ENCODE peak calls at places on chromosomes 6 and 20, in nine cellular contexts. A is K562; I is CD4-positive, alpha-beta T cell; B is astrocyte of the spinal cord; T is Calu3; D is type B pancreatic cell; O is uterus; R is hepatocyte; M is bronchial epithelial cell. C is an unnamed sample.

GRCh38 chr6:158870418-158870957 is 51.3 kb upstream of the EZR start:
- DNase-seq in M (no peak), D (no peak), B (no peak), A (no peak), I (peak; percentile 51), R (no peak), T (no peak), O (no peak), C (no peak)

GRCh38 chr20:32387262-32387661 is 29.1 kb downstream of the ASXL1 start:
- DNase-seq in A (no peak), B (peak; percentile 20), O (no peak), M (no peak), R (no peak), I (no peak), D (no peak), T (no peak), C (no peak)

GRCh38 chr20:10639762-10640556 is 33.8 kb downstream of the JAG1 start:
- DNase-seq in B (no peak), M (no peak), A (no peak), I (no peak), O (no peak), R (no peak), T (no peak), D (no peak), C (no peak)

GRCh38 chr6:167047554-167047953 is 48.4 kb downstream of the CEP43 start:
- DNase-seq in D (no peak), O (no peak), B (no peak), R (no peak), I (peak; percentile 47), T (no peak), M (no peak), A (no peak), C (no peak)

GRCh38 chr6:82924799-82925535 is 140.7 kb downstream of the UBE3D start:
- DNase-seq in O (no peak), A (no peak), R (no peak), I (no peak), M (peak; percentile 79), D (no peak), T (no peak), B (no peak), C (no peak)

GRCh38 chr6:6366778-6367177 is 46.3 kb upstream of the F13A1 start:
- DNase-seq in D (no peak), I (no peak), A (no peak), T (no peak), B (no peak), M (no peak), R (no peak), O (no peak), C (no peak)

GRCh38 chr20:63702036-63702665 is 5.6 kb downstream of the ARFRP1 start:
- DNase-seq in O (no peak), I (no peak), T (no peak), M (no peak), D (no peak), R (no peak), A (peak; percentile 2), B (no peak), C (no peak)

GRCh38 chr6:163745566-163746400 is 331.3 kb downstream of the QKI start:
- DNase-seq in M (peak; percentile 95), D (no peak), R (peak; percentile 81), A (peak; percentile 35), O (no peak), I (no peak), T (no peak), B (peak; percentile 84), C (peak; percentile 69)

GRCh38 chr6:25717856-25718740 is 36.4 kb upstream of the SLC17A4 start:
- DNase-seq in A (peak; percentile 35), O (no peak), M (peak; percentile 32), D (no peak), B (peak; percentile 37), R (peak; percentile 64), I (no peak), T (peak; percentile 59), C (no peak)

GRCh38 chr6:136791296-136792065 is 796 bp downstream of the MAP3K5 start:
- DNase-seq in A (peak; percentile 48), R (peak; percentile 71), I (peak; percentile 45), M (peak; percentile 44), B (peak; percentile 60), T (peak; percentile 47), D (no peak), O (peak; percentile 69), C (peak; percentile 49)

GRCh38 chr6:32852844-32853540 is 512 bp downstream of the TAP1 start:
- DNase-seq in R (peak; percentile 60), T (peak; percentile 64), D (no peak), B (peak; percentile 45), M (peak; percentile 48), I (peak; percentile 55), O (peak; percentile 50), A (no peak), C (no peak)

GRCh38 chr20:32877507-32877906 is 18.8 kb downstream of the EFCAB8 start:
- DNase-seq in O (no peak), T (no peak), B (peak; percentile 56), A (no peak), I (no peak), R (no peak), M (no peak), D (no peak), C (no peak)

GRCh38 chr20:50456452-50457324 is 53.5 kb upstream of the PTPN1 start:
- DNase-seq in O (no peak), D (no peak), I (no peak), A (no peak), B (no peak), M (no peak), T (peak; percentile 54), R (no peak), C (no peak)

GRCh38 chr20:24669701-24670100 is 200.3 kb downstream of the SYNDIG1 start:
- DNase-seq in I (no peak), M (peak; percentile 4), T (no peak), D (no peak), O (no peak), B (no peak), A (no peak), R (no peak), C (peak; percentile 18)

GRCh38 chr6:119142637-119143036 is 64.2 kb upstream of the FAM184A start:
- DNase-seq in D (no peak), B (no peak), M (no peak), A (no peak), O (no peak), I (no peak), T (no peak), R (no peak), C (no peak)

GRCh38 chr6:73558624-73559398 is 38.0 kb upstream of the EEF1A1 start:
- DNase-seq in M (no peak), A (no peak), D (no peak), T (no peak), O (no peak), R (no peak), I (no peak), B (no peak), C (peak; percentile 17)

GRCh38 chr6:100202417-100203194 is 208.6 kb upstream of the MCHR2 start:
- DNase-seq in R (peak; percentile 45), M (peak; percentile 89), T (peak; percentile 43), B (peak; percentile 96), O (no peak), D (no peak), I (no peak), A (no peak), C (no peak)

GRCh38 chr6:111550195-111550594 is 55.5 kb downstream of the TRAF3IP2 start:
- DNase-seq in M (no peak), T (no peak), O (no peak), I (no peak), B (no peak), R (no peak), A (no peak), D (no peak), C (no peak)

DNA sequence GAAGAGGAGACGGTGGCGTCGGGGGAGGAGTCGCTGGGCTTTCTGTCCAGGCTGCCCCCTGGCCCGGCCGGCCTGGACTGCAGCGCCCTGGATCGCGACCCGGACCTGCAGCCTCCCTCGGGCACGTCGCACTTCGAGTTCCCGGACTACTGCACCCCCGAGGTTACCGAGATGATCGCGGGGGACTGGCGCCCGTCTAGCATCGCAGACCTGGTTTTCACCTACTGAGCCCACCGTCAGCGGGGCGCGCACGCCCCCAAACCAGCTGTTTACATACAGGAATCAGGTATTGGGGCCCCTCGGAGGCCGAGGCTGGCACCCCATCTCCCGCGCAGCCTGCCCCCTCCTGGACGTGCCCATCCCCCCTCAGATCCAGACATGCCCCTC is 1.3 kb downstream of the SOX12 start:
- DNase-seq in R (peak; percentile 62), D (no peak), I (no peak), M (no peak), A (no peak), T (peak; percentile 33), B (no peak), O (no peak), C (no peak)
- TF ChIP-seq CTCF in R (peak; percentile 10), D (no peak), I (no peak), M (no peak), A (no peak), T (no peak), B (no peak), O (no peak), C (no peak)

GRCh38 chr6:44078795-44079671 is 48.2 kb downstream of the MRPL14 start:
- DNase-seq in B (peak; percentile 69), T (peak; percentile 93), R (peak; percentile 87), D (no peak), O (peak; percentile 80), M (peak; percentile 66), I (peak; percentile 55), A (peak; percentile 80), C (peak; percentile 70)
- TF ChIP-seq CTCF in B (peak; percentile 83), T (peak; percentile 99), R (peak; percentile 88), D (peak; percentile 93), O (peak; percentile 89), M (peak; percentile 87), I (peak; percentile 82), A (peak; percentile 96), C (peak; percentile 84)

GRCh38 chr6:106163446-106163965 is 77.4 kb downstream of the PRDM1 start:
- DNase-seq in R (peak; percentile 28), D (no peak), T (no peak), M (no peak), A (no peak), B (peak; percentile 91), I (peak; percentile 31), O (peak; percentile 18), C (no peak)
- TF ChIP-seq CTCF in R (no peak), D (no peak), T (no peak), M (no peak), A (peak; percentile 1), B (no peak), I (no peak), O (no peak), C (no peak)

GRCh38 chr6:108176281-108177089 is 10.7 kb downstream of the NR2E1 start:
- DNase-seq in I (no peak), T (no peak), R (no peak), B (no peak), O (no peak), A (no peak), M (no peak), D (peak; percentile 65), C (no peak)

GRCh38 chr6:108175592-108176279 is 9.9 kb downstream of the NR2E1 start:
- DNase-seq in R (no peak), A (peak; percentile 52), D (no peak), I (no peak), O (no peak), M (no peak), B (no peak), T (peak; percentile 39), C (no peak)

GRCh38 chr6:108179741-108180140 is 13.9 kb downstream of the NR2E1 start:
- DNase-seq in B (no peak), O (no peak), I (no peak), D (no peak), T (no peak), M (no peak), A (no peak), R (no peak), C (no peak)

GRCh38 chr6:108180776-108181175 is 15.0 kb downstream of the NR2E1 start:
- DNase-seq in A (no peak), R (no peak), I (no peak), M (no peak), T (no peak), D (no peak), B (no peak), O (no peak), C (no peak)

GRCh38 chr6:108180266-108180665 is 14.4 kb downstream of the NR2E1 start:
- DNase-seq in B (no peak), I (no peak), M (no peak), O (no peak), R (no peak), T (no peak), A (no peak), D (no peak), C (no peak)
- TF ChIP-seq CTCF in B (no peak), I (no peak), M (no peak), O (no peak), R (no peak), T (no peak), A (no peak), D (no peak), C (no peak)